ENCODE peak calls at places on chromosome 10, in five cellular contexts. One of them, this sample, is unnamed.

GRCh38 chr10:96377816-96378294 is 19.1 kb upstream of the OPALIN start:
- DNase-seq in GDM1: no peak
- DNase-seq in pancreas: no peak
- DNase-seq in T-cell: no peak
- DNase-seq in M059J: peak
- DNase-seq in this sample: peak

GRCh38 chr10:22280078-22280477 is 36.1 kb upstream of the COMMD3 start:
- DNase-seq in GDM1: no peak
- DNase-seq in pancreas: no peak
- DNase-seq in T-cell: no peak
- DNase-seq in M059J: no peak
- DNase-seq in this sample: no peak

GRCh38 chr10:24929056-24929544 is 23.3 kb downstream of the PRTFDC1 start:
- DNase-seq in GDM1: peak
- DNase-seq in T-cell: no peak
- DNase-seq in M059J: peak
- DNase-seq in pancreas: no peak
- DNase-seq in this sample: no peak

GRCh38 chr10:86520871-86521619 is 547 bp downstream of the WAPL start:
- DNase-seq in GDM1: no peak
- DNase-seq in pancreas: peak
- DNase-seq in T-cell: peak
- DNase-seq in M059J: peak
- DNase-seq in this sample: peak

GRCh38 chr10:131695814-131696165 is 205.0 kb upstream of the PPP2R2D start:
- DNase-seq in M059J: no peak
- DNase-seq in T-cell: no peak
- DNase-seq in pancreas: no peak
- DNase-seq in GDM1: no peak
- DNase-seq in this sample: no peak

GRCh38 chr10:126242352-126243260 is 145.7 kb downstream of the ADAM12 start:
- DNase-seq in GDM1: no peak
- DNase-seq in T-cell: no peak
- DNase-seq in M059J: peak
- DNase-seq in pancreas: no peak
- DNase-seq in this sample: peak

GRCh38 chr10:7622969-7623368 is 43.8 kb downstream of the ITIH5 start:
- DNase-seq in pancreas: no peak
- DNase-seq in GDM1: no peak
- DNase-seq in M059J: no peak
- DNase-seq in T-cell: no peak
- DNase-seq in this sample: no peak

GRCh38 chr10:71419750-71420149 is 23.0 kb downstream of the CDH23 start:
- DNase-seq in GDM1: no peak
- DNase-seq in pancreas: no peak
- DNase-seq in M059J: no peak
- DNase-seq in T-cell: no peak
- DNase-seq in this sample: no peak

GRCh38 chr10:6279540-6280267 is 77.0 kb downstream of the PFKFB3 start:
- DNase-seq in pancreas: peak
- DNase-seq in GDM1: no peak
- DNase-seq in T-cell: no peak
- DNase-seq in M059J: peak
- DNase-seq in this sample: peak

GRCh38 chr10:19977097-19977521 is 160.9 kb downstream of the PLXDC2 start:
- DNase-seq in GDM1: no peak
- DNase-seq in M059J: no peak
- DNase-seq in pancreas: no peak
- DNase-seq in T-cell: no peak
- DNase-seq in this sample: no peak

GRCh38 chr10:132572545-132572937 is 35.0 kb downstream of the INPP5A start:
- DNase-seq in pancreas: no peak
- DNase-seq in T-cell: no peak
- DNase-seq in GDM1: no peak
- DNase-seq in M059J: no peak
- DNase-seq in this sample: peak

GRCh38 chr10:74518076-74518475 is 308.3 kb upstream of the KAT6B start:
- DNase-seq in pancreas: no peak
- DNase-seq in GDM1: no peak
- DNase-seq in T-cell: no peak
- DNase-seq in M059J: no peak
- DNase-seq in this sample: no peak

GRCh38 chr10:94349327-94349726 is 13.4 kb downstream of the NOC3L start:
- DNase-seq in pancreas: no peak
- DNase-seq in M059J: no peak
- DNase-seq in T-cell: no peak
- DNase-seq in GDM1: no peak
- DNase-seq in this sample: no peak

GRCh38 chr10:102401322-102401614 is 5.8 kb downstream of the NFKB2 start:
- DNase-seq in GDM1: no peak
- DNase-seq in T-cell: no peak
- DNase-seq in pancreas: no peak
- DNase-seq in M059J: no peak
- DNase-seq in this sample: no peak

GRCh38 chr10:30000802-30001571 is 58.4 kb downstream of the JCAD start:
- DNase-seq in T-cell: no peak
- DNase-seq in M059J: peak
- DNase-seq in pancreas: peak
- DNase-seq in GDM1: no peak
- DNase-seq in this sample: peak

GRCh38 chr10:89207181-89207800 is at the start of gene CH25H:
- DNase-seq in pancreas: peak
- DNase-seq in M059J: peak
- DNase-seq in T-cell: peak
- DNase-seq in GDM1: no peak
- DNase-seq in this sample: peak

GRCh38 chr10:65270969-65271368 is 1654.9 kb upstream of the LRRTM3 start:
- DNase-seq in GDM1: no peak
- DNase-seq in pancreas: no peak
- DNase-seq in M059J: no peak
- DNase-seq in T-cell: no peak
- DNase-seq in this sample: no peak

GRCh38 chr10:124464028-124464751 is 2.6 kb downstream of the LHPP start:
- DNase-seq in T-cell: no peak
- DNase-seq in M059J: no peak
- DNase-seq in GDM1: no peak
- DNase-seq in pancreas: no peak
- DNase-seq in this sample: no peak

GRCh38 chr10:5040781-5041470 is 37.3 kb upstream of the AKR1C2 start:
- DNase-seq in M059J: peak
- DNase-seq in pancreas: no peak
- DNase-seq in GDM1: no peak
- DNase-seq in T-cell: no peak
- DNase-seq in this sample: no peak

GRCh38 chr10:33900591-33900990 is 566.1 kb upstream of the NRP1 start:
- DNase-seq in pancreas: no peak
- DNase-seq in GDM1: no peak
- DNase-seq in T-cell: no peak
- DNase-seq in M059J: peak
- DNase-seq in this sample: no peak

GRCh38 chr10:34449836-34450235 is 365.3 kb downstream of the PARD3 start:
- DNase-seq in T-cell: no peak
- DNase-seq in M059J: no peak
- DNase-seq in GDM1: no peak
- DNase-seq in pancreas: no peak
- DNase-seq in this sample: no peak

GRCh38 chr10:130897815-130898214 is 413.7 kb downstream of the TCERG1L start:
- DNase-seq in T-cell: no peak
- DNase-seq in pancreas: no peak
- DNase-seq in M059J: no peak
- DNase-seq in GDM1: no peak
- DNase-seq in this sample: no peak

GRCh38 chr10:70940834-70941568 is 52.6 kb upstream of the PCBD1 start:
- DNase-seq in M059J: peak
- DNase-seq in GDM1: no peak
- DNase-seq in pancreas: peak
- DNase-seq in T-cell: no peak
- DNase-seq in this sample: peak

GRCh38 chr10:88702848-88703597 is 3.0 kb upstream of the LIPK start:
- DNase-seq in GDM1: no peak
- DNase-seq in M059J: peak
- DNase-seq in T-cell: no peak
- DNase-seq in pancreas: peak
- DNase-seq in this sample: peak

GRCh38 chr10:33252324-33252723 is 82.1 kb downstream of the NRP1 start:
- DNase-seq in T-cell: no peak
- DNase-seq in GDM1: no peak
- DNase-seq in M059J: no peak
- DNase-seq in pancreas: no peak
- DNase-seq in this sample: no peak

This sample was measured in MG63.